ENCODE peak calls at places on chromosomes 16 and 17, in nine cellular contexts. C is NCI-H2081; M is HT1080; E is activated CD4-positive, alpha-beta T cell treated with anti-CD3 and anti-CD28 coated beads, Interleukin-2, amount 50 U/mL, for 48 hours; F is amygdala; D is anterior cingulate cortex; L is stomach; Q is effector CD8-positive, alpha-beta T cell; Z is GDM1. P is an unnamed sample.
A peak's percentile ranks its signal among the peaks of the same experiment; 100 is the strongest.

GRCh38 chr16:70151941-70152509 is 21.6 kb upstream of the CLEC18C start:
- DNase-seq in M (no peak), Z (no peak), C (no peak), F (no peak), Q (no peak), D (no peak), E (no peak), L (no peak), P (no peak)

GRCh38 chr17:5800646-5801045 is 216.3 kb upstream of the NLRP1 start:
- DNase-seq in E (no peak), Z (no peak), C (no peak), F (no peak), Q (no peak), L (no peak), M (no peak), D (no peak), P (no peak)

GRCh38 chr16:35391328-35391727 is 1931.9 kb downstream of the TP53TG3F start:
- DNase-seq in D (no peak), F (peak; percentile 5), E (peak; percentile 16), M (peak; percentile 64), C (peak; percentile 72), Z (peak; percentile 2), Q (no peak), L (no peak), P (peak; percentile 6)

GRCh38 chr17:4499431-4500187 is 928 bp downstream of the SPNS2 start:
- DNase-seq in Q (no peak), E (peak; percentile 19), L (no peak), F (peak; percentile 54), C (no peak), Z (peak; percentile 73), D (peak; percentile 35), M (no peak), P (no peak)

GRCh38 chr17:43528988-43529814 is 16.9 kb downstream of the ETV4 start:
- DNase-seq in C (no peak), Z (no peak), E (no peak), L (no peak), Q (no peak), M (no peak), D (no peak), F (no peak), P (no peak)

GRCh38 chr16:3469736-3470135 is 25.6 kb downstream of the C16orf90 start:
- DNase-seq in E (no peak), Z (no peak), C (no peak), M (no peak), Q (no peak), F (no peak), D (no peak), L (no peak), P (no peak)

GRCh38 chr16:15874745-15875314 is 13.6 kb downstream of the CEP20 start:
- DNase-seq in F (no peak), D (peak; percentile 2), C (peak; percentile 24), Q (no peak), E (no peak), L (peak; percentile 59), M (peak; percentile 68), Z (peak; percentile 30), P (peak; percentile 61)

GRCh38 chr16:55480228-55480655 is 1.2 kb downstream of the MMP2 start:
- DNase-seq in F (peak; percentile 28), D (peak; percentile 14), L (peak; percentile 63), E (no peak), Z (no peak), M (peak; percentile 76), C (no peak), Q (no peak), P (no peak)

GRCh38 chr16:978403-978802 is 3.2 kb upstream of the SOX8 start:
- DNase-seq in M (no peak), C (no peak), E (no peak), Z (no peak), L (no peak), F (no peak), Q (no peak), D (no peak), P (no peak)

GRCh38 chr17:73522107-73522506 is 122.1 kb downstream of the SDK2 start:
- DNase-seq in C (no peak), L (no peak), Q (no peak), D (no peak), E (no peak), F (no peak), M (no peak), Z (no peak), P (no peak)

GRCh38 chr17:77693301-77693700 is 265.2 kb upstream of the TNRC6C start:
- DNase-seq in M (no peak), E (no peak), Z (no peak), Q (no peak), D (no peak), L (no peak), C (no peak), F (no peak), P (no peak)

GRCh38 chr16:68079616-68080344 is 5.4 kb upstream of the NFATC3 start:
- DNase-seq in M (no peak), C (no peak), E (peak; percentile 83), D (no peak), L (peak; percentile 54), F (peak; percentile 22), Z (peak; percentile 77), Q (peak; percentile 27), P (no peak)

GRCh38 chr17:65662166-65662565 is 100.7 kb upstream of the AXIN2 start:
- DNase-seq in Q (no peak), L (no peak), F (no peak), Z (no peak), D (no peak), C (no peak), E (no peak), M (no peak), P (no peak)

GRCh38 chr17:16467044-16467443 is 24.9 kb downstream of the LRRC75A start:
- DNase-seq in E (no peak), C (no peak), D (no peak), M (no peak), Z (no peak), Q (no peak), F (no peak), L (no peak), P (no peak)

GRCh38 chr16:85606920-85607319 is 6.2 kb upstream of the GSE1 start:
- DNase-seq in Z (no peak), L (no peak), E (no peak), Q (no peak), C (no peak), M (no peak), D (no peak), F (no peak), P (no peak)

GRCh38 chr16:72500545-72500944 is 328.6 kb upstream of the PMFBP1 start:
- DNase-seq in L (no peak), D (no peak), Z (no peak), C (no peak), Q (no peak), E (no peak), M (no peak), F (no peak), P (no peak)

GRCh38 chr17:48478224-48479013 is 48.4 kb upstream of the SKAP1 start:
- DNase-seq in D (no peak), Q (no peak), F (no peak), E (no peak), C (no peak), M (no peak), Z (peak; percentile 82), L (no peak), P (no peak)

GRCh38 chr16:53664724-53665345 is 38.8 kb downstream of the RPGRIP1L start:
- DNase-seq in F (no peak), M (peak; percentile 92), D (no peak), Q (no peak), L (no peak), E (peak; percentile 10), C (no peak), Z (no peak), P (no peak)

GRCh38 chr17:9549215-9549614 is 26.4 kb downstream of the STX8 start:
- DNase-seq in Z (no peak), C (no peak), L (no peak), D (no peak), F (no peak), Q (no peak), M (no peak), E (no peak), P (no peak)

GRCh38 chr17:77320501-77321256 is 179.9 kb downstream of the SEC14L1 start:
- DNase-seq in E (no peak), D (peak; percentile 32), C (no peak), M (peak; percentile 66), Q (no peak), F (no peak), L (no peak), Z (peak; percentile 14), P (no peak)

P was measured in HCT116.